ENCODE peak calls at places on chromosomes 6 and 20, in nine cellular contexts. J is stimulated activated naive B cell treated with anti-CD40 and anti-IgM and Interleukin-4, amounts not matched to agents 10 μg/mL and 1 μg/mL and 100 μg/mL, for 72 hours; Z is mammary epithelial cell; Q is SJSA1; C is cardiac muscle cell; L is anterior cingulate cortex; Y is dermis microvascular lymphatic vessel endothelial cell; S is T-helper 2 cell; W is EH. H is an unnamed sample.

GRCh38 chr20:64189530-64189966 is 25.3 kb downstream of the MYT1 start:
- DNase-seq in J (no peak), S (no peak), Z (no peak), Y (no peak), Q (no peak), L (no peak), C (no peak), W (no peak), H (no peak)

GRCh38 chr6:99467509-99468106 is 42.5 kb upstream of the PNISR start:
- DNase-seq in W (peak), C (peak), Y (peak), L (no peak), Q (no peak), S (no peak), J (no peak), Z (no peak), H (peak)

GRCh38 chr6:44935693-44936300 is 392.3 kb upstream of the RUNX2 start:
- DNase-seq in J (no peak), C (peak), L (no peak), W (no peak), Q (no peak), S (no peak), Y (no peak), Z (no peak), H (no peak)

GRCh38 chr6:34142599-34142998 is 3.3 kb downstream of the GRM4 start:
- DNase-seq in S (no peak), L (no peak), Q (no peak), Z (peak), Y (no peak), J (no peak), C (peak), W (no peak), H (no peak)

GRCh38 chr20:9062066-9062465 is 6.8 kb upstream of the PLCB4 start:
- DNase-seq in W (no peak), Z (no peak), L (no peak), S (no peak), C (no peak), J (no peak), Q (no peak), Y (no peak), H (no peak)

GRCh38 chr6:145815351-145815772 is 767 bp upstream of the FBXO30 start:
- DNase-seq in Q (peak), Y (peak), C (peak), J (no peak), S (peak), L (peak), Z (no peak), W (peak), H (no peak)

GRCh38 chr6:42766163-42766670 is 15.6 kb upstream of the BICRAL start:
- DNase-seq in C (no peak), J (no peak), W (peak), L (no peak), Y (peak), Z (peak), Q (peak), S (no peak), H (no peak)

GRCh38 chr6:168326294-168327261 is 7.0 kb upstream of the DACT2 start:
- DNase-seq in Z (no peak), Y (no peak), J (no peak), W (no peak), Q (no peak), S (no peak), L (no peak), C (peak), H (peak)

GRCh38 chr20:9172908-9173307 is 104.0 kb downstream of the PLCB4 start:
- DNase-seq in W (peak), Z (no peak), L (no peak), Q (no peak), S (no peak), Y (no peak), C (peak), J (no peak), H (no peak)

GRCh38 chr20:43188861-43189613 is 669 bp downstream of the PTPRT start:
- DNase-seq in Q (no peak), W (no peak), J (no peak), L (no peak), C (no peak), S (no peak), Y (no peak), Z (no peak), H (no peak)

GRCh38 chr6:8065519-8065911 is 1.3 kb upstream of the BLOC1S5 start:
- DNase-seq in Y (no peak), L (no peak), W (no peak), S (no peak), C (no peak), Z (no peak), Q (no peak), J (peak), H (no peak)

GRCh38 chr20:48165401-48165685 is 380.1 kb upstream of the SULF2 start:
- DNase-seq in Z (no peak), Q (no peak), L (no peak), J (no peak), S (no peak), C (no peak), W (no peak), Y (no peak), H (no peak)

GRCh38 chr20:38108438-38109024 is 56.5 kb downstream of the TGM2 start:
- DNase-seq in C (peak), S (no peak), Q (peak), J (no peak), Y (no peak), Z (no peak), W (peak), L (no peak), H (no peak)

GRCh38 chr6:82836022-82836575 is 229.5 kb downstream of the UBE3D start:
- DNase-seq in W (no peak), J (no peak), Y (no peak), L (no peak), Q (no peak), Z (no peak), C (no peak), S (no peak), H (no peak)

GRCh38 chr6:148427333-148427732 is 84.7 kb downstream of the SASH1 start:
- DNase-seq in Y (no peak), C (peak), S (no peak), J (no peak), L (no peak), Z (no peak), W (no peak), Q (no peak), H (no peak)

GRCh38 chr6:116766506-116767176 is 1.1 kb upstream of the FAM162B start:
- DNase-seq in J (no peak), S (no peak), Y (no peak), Q (no peak), W (no peak), C (no peak), L (no peak), Z (no peak), H (no peak)

GRCh38 chr6:25295651-25296050 is 16.5 kb downstream of the CARMIL1 start:
- DNase-seq in W (peak), J (no peak), S (no peak), Q (no peak), L (no peak), C (no peak), Y (no peak), Z (peak), H (no peak)

GRCh38 chr20:47770931-47771330 is 14.3 kb downstream of the SULF2 start:
- DNase-seq in Q (no peak), Z (no peak), J (no peak), W (no peak), L (no peak), C (no peak), S (no peak), Y (no peak), H (no peak)

GRCh38 chr6:40177596-40177995 is 243.3 kb upstream of the MOCS1 start:
- DNase-seq in Y (no peak), W (no peak), C (no peak), Q (no peak), S (no peak), L (no peak), J (no peak), Z (no peak), H (no peak)

GRCh38 chr6:160010067-160010466 is 41.2 kb downstream of the IGF2R start:
- DNase-seq in W (peak), Z (no peak), Y (no peak), C (peak), L (no peak), Q (no peak), S (no peak), J (no peak), H (no peak)

GRCh38 chr20:62652051-62652893 is 10.0 kb downstream of the SLCO4A1 start:
- DNase-seq in J (peak), S (peak), L (peak), Y (peak), Z (peak), C (peak), Q (peak), W (peak), H (peak)

GRCh38 chr20:36856691-36857635 is 19.0 kb upstream of the TLDC2 start:
- DNase-seq in S (no peak), Z (peak), J (no peak), Q (no peak), Y (peak), L (no peak), W (peak), C (peak), H (peak)

GRCh38 chr20:23148721-23149570 is 62.8 kb upstream of the CD93 start:
- DNase-seq in Q (peak), L (no peak), C (no peak), W (peak), Z (no peak), S (no peak), Y (no peak), J (no peak), H (no peak)

GRCh38 chr6:34071884-34072379 is 74.0 kb downstream of the GRM4 start:
- DNase-seq in C (no peak), J (no peak), L (no peak), S (no peak), Z (no peak), Q (no peak), Y (no peak), W (no peak), H (peak)

GRCh38 chr6:20907486-20908071 is 373.3 kb downstream of the CDKAL1 start:
- DNase-seq in Y (no peak), Q (no peak), S (no peak), L (no peak), Z (no peak), J (no peak), C (no peak), W (no peak), H (no peak)

GRCh38 chr6:77106992-77107391 is 356.3 kb downstream of the HTR1B start:
- DNase-seq in S (no peak), Z (no peak), L (no peak), W (no peak), Q (no peak), C (peak), J (no peak), Y (peak), H (no peak)

GRCh38 chr6:130575971-130576370 is 210.2 kb downstream of the TMEM200A start:
- DNase-seq in W (no peak), C (no peak), S (peak), J (peak), Q (no peak), L (no peak), Y (no peak), Z (no peak), H (no peak)

GRCh38 chr20:44222027-44222426 is 11.5 kb upstream of the OSER1 start:
- DNase-seq in L (no peak), J (no peak), Z (no peak), W (no peak), Y (no peak), Q (no peak), C (no peak), S (no peak), H (no peak)

GRCh38 chr6:105797313-105797970 is 288.7 kb upstream of the PRDM1 start:
- DNase-seq in L (no peak), Q (no peak), Z (no peak), S (no peak), W (peak), J (no peak), C (no peak), Y (no peak), H (no peak)

GRCh38 chr6:148556415-148556814 is 190.4 kb upstream of the UST start:
- DNase-seq in Y (no peak), Q (no peak), J (no peak), L (no peak), Z (no peak), S (no peak), C (no peak), W (no peak), H (no peak)

GRCh38 chr6:116580198-116580597 is 8.9 kb downstream of the RWDD1 start:
- DNase-seq in J (no peak), Y (no peak), L (no peak), W (peak), S (no peak), Q (no peak), Z (no peak), C (peak), H (no peak)

GRCh38 chr6:99960027-99960426 is 34.0 kb downstream of the MCHR2 start:
- DNase-seq in L (no peak), Z (no peak), Y (no peak), S (no peak), C (no peak), W (no peak), J (no peak), Q (no peak), H (no peak)

GRCh38 chr20:36563415-36563814 is 10.0 kb upstream of the TGIF2 start:
- DNase-seq in Z (no peak), L (no peak), Q (no peak), J (no peak), C (no peak), W (no peak), S (no peak), Y (no peak), H (no peak)

GRCh38 chr6:46491201-46491788 is at the start of gene RCAN2:
- DNase-seq in W (peak), Y (peak), C (peak), L (peak), Q (peak), Z (peak), J (peak), S (peak), H (peak)

GRCh38 chr6:134138226-134138975 is 86.0 kb upstream of the SLC2A12 start:
- DNase-seq in J (no peak), Z (no peak), Q (no peak), L (peak), Y (no peak), C (peak), S (no peak), W (peak), H (no peak)

GRCh38 chr6:132161283-132161682 is 210.1 kb upstream of the CCN2 start:
- DNase-seq in Y (peak), Q (no peak), Z (peak), W (peak), C (peak), L (no peak), S (no peak), J (no peak), H (peak)

GRCh38 chr6:150391890-150392289 is 23.1 kb downstream of the IYD start:
- DNase-seq in W (no peak), S (no peak), Z (no peak), L (no peak), Y (no peak), Q (no peak), J (no peak), C (peak), H (no peak)

GRCh38 chr6:36347635-36348034 is 10.9 kb upstream of the BNIP5 start:
- DNase-seq in L (no peak), J (no peak), W (no peak), S (no peak), Q (no peak), Y (no peak), Z (no peak), C (peak), H (no peak)

GRCh38 chr20:8805737-8806442 is 263.0 kb upstream of the PLCB4 start:
- DNase-seq in C (no peak), Q (no peak), Y (no peak), Z (peak), J (no peak), S (no peak), L (no peak), W (no peak), H (no peak)